ENCODE peak calls at places on chromosomes 16 and 17, in nine cellular contexts. I is mesothelial cell of epicardium, S is A549, B is body of pancreas, Y is uterus, U is AG10803, V is GM12865, W is lung, N is omental fat pad. D is an unnamed sample.

GRCh38 chr17:3977387-3977786 is 13.2 kb upstream of the ATP2A3 start:
- DNase-seq in I (no peak), S (no peak), B (peak; percentile 37), Y (no peak), U (no peak), V (no peak), W (no peak), N (no peak), D (no peak)

GRCh38 chr17:81074875-81075274 is 39.9 kb downstream of the BAIAP2 start:
- DNase-seq in I (no peak), S (no peak), B (no peak), Y (no peak), U (peak; percentile 38), V (no peak), W (no peak), N (no peak), D (no peak)

GRCh38 chr16:81227780-81228179 is 10.7 kb upstream of the BCO1 start:
- DNase-seq in I (no peak), S (no peak), B (no peak), Y (no peak), U (no peak), V (no peak), W (no peak), N (no peak), D (no peak)

GRCh38 chr17:6461246-6461645 is 17.0 kb downstream of the PIMREG start:
- DNase-seq in I (no peak), S (no peak), B (no peak), Y (no peak), U (no peak), V (no peak), W (no peak), N (no peak), D (no peak)

GRCh38 chr17:41739661-41740352 is 5.4 kb upstream of the HAP1 start:
- DNase-seq in I (no peak), S (peak; percentile 73), B (peak; percentile 28), Y (no peak), U (peak; percentile 49), V (no peak), W (no peak), N (no peak), D (peak; percentile 83)

GRCh38 chr17:2150871-2151270 is 96.0 kb downstream of the HIC1 start:
- DNase-seq in I (no peak), S (no peak), B (no peak), Y (no peak), U (no peak), V (no peak), W (no peak), N (no peak), D (no peak)

GRCh38 chr17:81821603-81822311 is 11.3 kb downstream of the MCRIP1 start:
- DNase-seq in I (no peak), S (peak; percentile 85), B (peak; percentile 97), Y (peak; percentile 55), U (peak; percentile 73), V (no peak), W (peak; percentile 91), N (peak; percentile 39), D (peak; percentile 14)

GRCh38 chr17:50923611-50924010 is 57.5 kb upstream of the TOB1 start:
- DNase-seq in I (no peak), S (no peak), B (no peak), Y (no peak), U (no peak), V (no peak), W (no peak), N (no peak), D (no peak)

GRCh38 chr16:28879841-28880588 is 1.7 kb downstream of the ATP2A1 start:
- DNase-seq in I (peak; percentile 77), S (peak; percentile 86), B (peak; percentile 87), Y (peak; percentile 86), U (peak; percentile 72), V (peak; percentile 93), W (peak; percentile 90), N (peak; percentile 73), D (peak; percentile 78)
- TF ChIP-seq CTCF in I (no peak), S (no peak), B (peak; percentile 38), Y (peak; percentile 33), U (no peak), V (no peak), W (no peak), N (no peak), D (peak; percentile 37)

DNA sequence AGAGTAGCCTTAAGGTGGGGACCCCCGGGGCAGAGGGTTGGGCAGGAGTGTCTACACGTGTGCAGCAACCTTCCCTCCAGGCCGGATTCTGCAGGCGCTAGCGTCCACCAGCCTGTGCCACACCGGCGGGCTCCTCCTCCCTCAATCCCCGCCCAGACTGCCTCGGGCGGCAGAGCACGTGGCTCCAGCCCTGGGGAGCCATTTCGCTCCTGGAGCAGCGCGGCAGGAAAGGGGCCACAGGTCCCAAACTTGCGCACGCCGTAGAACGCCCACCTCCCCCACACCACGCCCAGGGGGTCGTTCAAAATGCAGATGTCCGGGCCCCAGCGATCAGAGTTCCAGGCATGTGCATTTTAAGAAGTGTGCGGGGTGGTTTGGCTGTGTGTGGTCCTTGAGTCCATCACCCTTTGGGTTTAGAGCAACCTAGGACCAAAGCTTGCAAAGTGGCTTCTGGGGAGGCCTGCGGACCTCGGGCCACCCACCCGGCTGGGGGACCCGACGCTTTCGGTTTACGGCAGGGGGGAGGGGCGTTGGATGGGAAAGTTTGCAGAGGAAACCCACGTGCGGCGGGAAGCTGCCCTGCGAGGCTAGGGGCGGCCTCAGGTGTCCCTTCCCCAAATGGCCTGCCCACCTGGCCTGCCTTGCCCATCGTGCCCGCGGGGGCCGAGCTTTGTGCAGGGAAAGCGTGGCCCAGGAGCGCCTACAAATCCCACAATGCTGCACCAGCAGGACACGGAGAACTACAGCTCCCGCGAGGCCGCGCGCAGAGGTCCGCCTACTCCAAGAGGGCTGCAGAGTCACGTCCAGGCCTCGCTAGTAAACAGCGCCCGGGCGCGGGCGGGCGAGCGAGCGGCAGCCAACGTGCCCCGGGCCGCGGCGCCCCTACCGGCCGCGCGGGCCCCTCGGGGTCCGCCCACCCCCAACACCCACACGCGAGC is 1.4 kb downstream of the TFAP4 start:
- DNase-seq in I (peak; percentile 81), S (peak; percentile 96), B (peak; percentile 96), Y (peak; percentile 88), U (peak; percentile 89), V (peak; percentile 96), W (peak; percentile 93), N (peak; percentile 72), D (peak; percentile 92)
- TF ChIP-seq CTCF in I (no peak), S (peak; percentile 16), B (no peak), Y (no peak), U (no peak), V (no peak), W (no peak), N (no peak), D (peak; percentile 47)

DNA sequence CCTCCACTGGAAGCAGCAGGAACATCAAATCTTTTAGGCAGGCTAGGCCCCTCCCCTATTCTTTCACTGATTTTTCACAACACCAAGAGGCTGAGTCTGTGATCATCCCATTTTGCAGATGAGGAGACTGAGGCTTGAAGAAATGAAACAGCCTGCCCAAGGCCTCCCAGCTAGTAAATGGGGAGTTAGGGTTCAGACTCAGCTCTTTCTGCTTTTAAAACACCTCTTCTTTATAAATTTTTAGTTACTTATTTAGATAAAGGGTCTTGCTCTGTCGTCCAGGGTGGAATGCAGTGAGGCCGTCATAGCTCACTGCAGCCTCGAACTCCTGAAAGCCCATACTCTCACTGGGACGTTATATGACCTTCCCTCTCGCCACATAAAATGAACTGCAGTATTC is 82.2 kb downstream of the BMERB1 start:
- DNase-seq in I (no peak), S (no peak), B (no peak), Y (no peak), U (no peak), V (no peak), W (no peak), N (no peak), D (no peak)
- TF ChIP-seq CTCF in I (no peak), S (no peak), B (no peak), Y (no peak), U (no peak), V (no peak), W (no peak), N (no peak), D (no peak)

DNA sequence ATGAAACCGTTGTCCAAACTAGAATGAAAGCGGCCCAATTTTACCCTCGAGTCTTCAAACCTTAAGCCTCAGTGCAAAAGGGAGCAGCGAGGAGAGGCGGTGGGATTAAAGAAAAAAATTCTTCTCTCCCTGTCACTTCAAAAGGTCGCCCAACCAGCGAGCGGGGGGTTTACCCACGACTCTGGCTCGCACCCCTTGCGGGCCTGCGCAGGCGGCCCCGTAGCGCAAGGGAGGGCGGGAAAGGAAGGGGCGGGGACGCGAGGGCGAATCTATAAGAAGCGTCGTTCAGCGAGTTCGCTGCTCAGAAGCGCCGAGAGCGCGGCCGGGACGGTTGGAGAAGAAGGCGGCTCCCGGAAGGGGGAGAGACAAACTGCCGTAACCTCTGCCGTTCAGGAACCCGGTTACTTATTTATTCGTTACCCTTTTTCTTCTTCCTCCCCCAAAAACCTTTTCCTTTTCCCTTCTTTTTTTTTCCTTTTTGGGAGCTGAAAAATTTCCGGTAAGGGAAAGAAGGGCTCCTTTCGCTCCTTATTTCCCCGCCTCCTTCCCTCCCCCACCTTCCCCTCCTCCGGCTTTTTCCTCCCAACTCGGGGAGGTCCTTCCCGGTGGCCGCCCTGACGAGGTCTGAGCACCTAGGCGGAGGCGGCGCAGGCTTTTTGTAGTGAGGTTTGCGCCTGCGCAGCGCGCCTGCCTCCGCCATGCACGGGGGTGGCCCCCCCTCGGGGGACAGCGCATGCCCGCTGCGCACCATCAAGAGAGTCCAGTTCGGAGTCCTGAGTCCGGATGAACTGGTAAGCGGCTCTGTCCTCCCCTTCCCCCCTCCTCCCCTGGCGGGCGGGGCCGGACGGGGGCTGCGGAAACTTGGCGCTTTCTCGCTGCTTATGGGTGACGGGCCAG is at the start of gene POLR2A:
- DNase-seq in I (peak; percentile 96), S (peak; percentile 99), B (peak; percentile 98), Y (peak; percentile 99), U (peak; percentile 98), V (peak; percentile 99), W (peak; percentile 97), N (peak; percentile 92), D (peak; percentile 95)
- TF ChIP-seq CTCF in I (no peak), S (no peak), B (no peak), Y (peak; percentile 32), U (no peak), V (no peak), W (no peak), N (no peak), D (peak; percentile 17)

DNA sequence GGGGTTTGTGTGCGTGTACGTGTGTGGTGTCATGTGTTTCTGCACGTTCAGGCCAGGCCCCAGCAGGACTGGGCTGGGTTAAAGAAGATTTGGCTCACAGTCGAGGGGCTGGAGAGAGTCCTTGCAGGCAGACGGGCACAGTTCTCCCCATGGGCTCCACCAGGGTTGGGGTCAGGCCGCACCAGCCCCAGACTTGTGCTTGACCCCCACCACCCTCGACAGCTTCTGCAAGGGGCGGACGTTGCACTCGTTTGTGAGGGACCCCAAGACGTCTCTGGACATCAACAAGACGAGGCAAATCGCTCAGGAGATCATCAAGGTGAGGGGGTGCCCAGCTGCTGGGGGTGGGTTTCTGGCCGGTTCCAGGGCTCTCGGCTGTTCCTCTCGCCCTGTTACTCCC is 23.3 kb upstream of the LGALS9 start:
- DNase-seq in I (no peak), S (no peak), B (no peak), Y (no peak), U (no peak), V (no peak), W (no peak), N (no peak), D (no peak)
- TF ChIP-seq CTCF in I (no peak), S (no peak), B (no peak), Y (no peak), U (no peak), V (no peak), W (no peak), N (no peak), D (no peak)

D was measured in HFFc6.